ENCODE peak calls at places on chromosomes 4 and X, in five cellular contexts. One of them, this sample, is unnamed.

GRCh38 chr4:100948911-100949310 is 398.4 kb downstream of the PPP3CA start:
- DNase-seq in colonic mucosa: no peak
- DNase-seq in cardiac muscle cell: no peak
- DNase-seq in IMR-90: no peak
- DNase-seq in pancreas: no peak
- DNase-seq in this sample: no peak

GRCh38 chrX:9379697-9380551 is 84.9 kb upstream of the TBL1X start:
- DNase-seq in IMR-90: peak
- DNase-seq in colonic mucosa: peak
- DNase-seq in pancreas: no peak
- DNase-seq in cardiac muscle cell: peak
- DNase-seq in this sample: no peak

GRCh38 chrX:150361070-150361776 is 1.9 kb upstream of the MAMLD1 start:
- DNase-seq in IMR-90: peak
- DNase-seq in pancreas: peak
- DNase-seq in cardiac muscle cell: no peak
- DNase-seq in colonic mucosa: no peak
- DNase-seq in this sample: no peak

GRCh38 chr4:93764647-93765246 is 63.8 kb upstream of the ATOH1 start:
- DNase-seq in IMR-90: peak
- DNase-seq in pancreas: no peak
- DNase-seq in colonic mucosa: peak
- DNase-seq in cardiac muscle cell: peak
- DNase-seq in this sample: no peak

GRCh38 chr4:152949930-152950329 is 13.8 kb downstream of the FHDC1 start:
- DNase-seq in colonic mucosa: no peak
- DNase-seq in pancreas: no peak
- DNase-seq in IMR-90: no peak
- DNase-seq in cardiac muscle cell: no peak
- DNase-seq in this sample: no peak

GRCh38 chr4:19780871-19781270 is 470.8 kb upstream of the SLIT2 start:
- DNase-seq in colonic mucosa: no peak
- DNase-seq in cardiac muscle cell: no peak
- DNase-seq in pancreas: no peak
- DNase-seq in IMR-90: no peak
- DNase-seq in this sample: no peak

GRCh38 chr4:113332701-113333100 is 283.2 kb downstream of the ANK2 start:
- DNase-seq in pancreas: no peak
- DNase-seq in IMR-90: no peak
- DNase-seq in colonic mucosa: no peak
- DNase-seq in cardiac muscle cell: no peak
- DNase-seq in this sample: no peak

GRCh38 chr4:169818063-169818679 is 60.4 kb upstream of the HPF1 start:
- DNase-seq in colonic mucosa: no peak
- DNase-seq in IMR-90: no peak
- DNase-seq in cardiac muscle cell: no peak
- DNase-seq in pancreas: no peak
- DNase-seq in this sample: no peak

GRCh38 chr4:111228874-111229273 is 606.0 kb upstream of the PITX2 start:
- DNase-seq in colonic mucosa: no peak
- DNase-seq in pancreas: no peak
- DNase-seq in IMR-90: peak
- DNase-seq in cardiac muscle cell: no peak
- DNase-seq in this sample: no peak

GRCh38 chr4:6371271-6371670 is 101.1 kb downstream of the PPP2R2C start:
- DNase-seq in colonic mucosa: no peak
- DNase-seq in IMR-90: no peak
- DNase-seq in cardiac muscle cell: no peak
- DNase-seq in pancreas: peak
- DNase-seq in this sample: no peak

GRCh38 chrX:47940448-47940847 is 63.3 kb downstream of the ZNF182 start:
- DNase-seq in cardiac muscle cell: no peak
- DNase-seq in pancreas: no peak
- DNase-seq in colonic mucosa: no peak
- DNase-seq in IMR-90: no peak
- DNase-seq in this sample: no peak

GRCh38 chr4:6660430-6660829 is 19.9 kb downstream of the MRFAP1 start:
- DNase-seq in pancreas: no peak
- DNase-seq in colonic mucosa: no peak
- DNase-seq in IMR-90: no peak
- DNase-seq in cardiac muscle cell: peak
- DNase-seq in this sample: no peak

GRCh38 chrX:20128678-20129077 is 12.0 kb upstream of the MAP7D2 start:
- DNase-seq in IMR-90: no peak
- DNase-seq in colonic mucosa: no peak
- DNase-seq in pancreas: no peak
- DNase-seq in cardiac muscle cell: no peak
- DNase-seq in this sample: no peak

GRCh38 chr4:77044458-77045124 is 31.2 kb downstream of the CCNI start:
- DNase-seq in pancreas: no peak
- DNase-seq in cardiac muscle cell: peak
- DNase-seq in colonic mucosa: no peak
- DNase-seq in IMR-90: peak
- DNase-seq in this sample: no peak

DNA sequence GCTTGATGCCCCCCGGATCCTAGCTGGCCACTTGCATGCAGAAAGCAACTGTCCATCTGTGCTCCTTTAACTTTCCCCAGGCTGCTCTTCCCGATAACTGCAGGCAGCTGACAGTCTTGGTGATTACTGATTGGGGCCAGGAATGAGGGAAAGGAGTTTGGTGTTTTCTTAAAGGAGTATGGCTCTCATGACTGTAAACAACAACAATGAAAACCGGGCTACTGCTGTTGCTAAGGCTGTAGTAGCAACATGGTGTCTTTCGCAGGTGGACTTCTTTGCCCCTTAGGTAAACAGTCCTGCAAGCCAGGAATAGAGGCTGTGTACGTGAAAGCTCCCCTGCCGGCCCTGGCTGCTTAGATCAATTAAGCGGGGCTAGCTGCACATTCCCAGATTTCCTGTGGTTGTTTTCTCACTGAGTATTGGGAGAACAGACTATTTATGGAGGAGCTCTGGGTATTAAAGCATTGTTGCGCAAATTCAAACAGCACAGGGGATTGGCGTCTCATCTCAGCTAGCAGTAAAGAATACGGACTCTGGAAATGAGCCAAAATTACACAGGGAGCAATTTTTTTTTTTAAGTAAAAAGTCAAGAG is 61.5 kb upstream of the NAP1L5 start:
- DNase-seq in cardiac muscle cell: peak
- DNase-seq in colonic mucosa: no peak
- DNase-seq in pancreas: no peak
- DNase-seq in IMR-90: peak
- DNase-seq in this sample: no peak
- H3K4me3 ChIP-seq in cardiac muscle cell: no peak
- H3K4me3 ChIP-seq in colonic mucosa: no peak
- H3K4me3 ChIP-seq in pancreas: no peak
- H3K4me3 ChIP-seq in IMR-90: no peak
- H3K4me3 ChIP-seq in this sample: peak

GRCh38 chrX:17859609-17860178 is 1.4 kb downstream of the RAI2 start:
- DNase-seq in pancreas: peak
- DNase-seq in colonic mucosa: no peak
- DNase-seq in IMR-90: no peak
- DNase-seq in cardiac muscle cell: no peak
- DNase-seq in this sample: peak
- H3K4me3 ChIP-seq in pancreas: peak
- H3K4me3 ChIP-seq in colonic mucosa: peak
- H3K4me3 ChIP-seq in IMR-90: no peak
- H3K4me3 ChIP-seq in cardiac muscle cell: peak
- H3K4me3 ChIP-seq in this sample: peak

GRCh38 chrX:72131317-72132294 is at the start of gene RTL5:
- DNase-seq in IMR-90: peak
- DNase-seq in pancreas: peak
- DNase-seq in colonic mucosa: peak
- DNase-seq in cardiac muscle cell: peak
- DNase-seq in this sample: peak
- H3K4me3 ChIP-seq in IMR-90: peak
- H3K4me3 ChIP-seq in pancreas: peak
- H3K4me3 ChIP-seq in colonic mucosa: peak
- H3K4me3 ChIP-seq in cardiac muscle cell: peak
- H3K4me3 ChIP-seq in this sample: peak

DNA sequence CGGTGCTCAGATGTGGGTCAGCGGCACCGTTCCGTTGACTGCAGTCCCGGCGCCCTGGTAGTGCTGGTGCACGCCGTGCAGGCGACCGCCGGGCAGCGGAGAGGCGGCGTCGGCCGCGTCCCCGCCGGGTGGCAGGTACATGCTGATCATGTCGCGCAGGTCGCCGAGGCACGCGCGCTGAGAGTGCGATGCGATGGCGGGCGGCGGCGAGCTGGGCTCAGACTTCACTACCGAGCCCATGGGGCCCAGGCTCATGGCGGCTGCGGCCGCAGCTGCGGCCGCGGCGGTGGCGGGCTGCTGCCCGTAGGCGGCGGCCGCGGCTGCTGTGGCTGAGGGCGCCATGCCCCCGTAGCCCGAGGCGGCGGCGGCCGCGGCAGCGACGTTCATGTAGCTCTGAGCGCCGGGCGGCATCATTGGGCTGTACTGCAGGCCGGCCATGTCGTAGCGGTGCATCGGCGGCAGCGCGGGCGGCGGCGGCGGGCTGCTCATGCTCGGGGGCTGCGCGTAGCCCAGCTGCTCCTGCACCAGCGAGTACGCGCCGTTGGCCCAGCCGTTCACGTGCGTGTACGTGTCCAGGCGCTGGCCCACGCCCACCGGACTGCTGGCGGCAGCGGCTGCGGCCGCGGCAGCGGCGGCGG is 1.0 kb downstream of the SOX3 start:
- DNase-seq in cardiac muscle cell: peak
- DNase-seq in IMR-90: peak
- DNase-seq in pancreas: peak
- DNase-seq in colonic mucosa: no peak
- DNase-seq in this sample: no peak
- H3K4me3 ChIP-seq in cardiac muscle cell: peak
- H3K4me3 ChIP-seq in IMR-90: peak
- H3K4me3 ChIP-seq in pancreas: peak
- H3K4me3 ChIP-seq in colonic mucosa: no peak
- H3K4me3 ChIP-seq in this sample: peak

GRCh38 chr4:138655970-138656369 is 359.6 kb upstream of the NOCT start:
- DNase-seq in pancreas: no peak
- DNase-seq in colonic mucosa: no peak
- DNase-seq in IMR-90: no peak
- DNase-seq in cardiac muscle cell: no peak
- DNase-seq in this sample: no peak

GRCh38 chr4:138663883-138664282 is 351.7 kb upstream of the NOCT start:
- DNase-seq in IMR-90: peak
- DNase-seq in pancreas: no peak
- DNase-seq in colonic mucosa: no peak
- DNase-seq in cardiac muscle cell: no peak
- DNase-seq in this sample: no peak

GRCh38 chr4:138659640-138660325 is 355.8 kb upstream of the NOCT start:
- DNase-seq in cardiac muscle cell: no peak
- DNase-seq in pancreas: no peak
- DNase-seq in IMR-90: no peak
- DNase-seq in colonic mucosa: no peak
- DNase-seq in this sample: no peak

GRCh38 chr4:138659041-138659565 is 356.5 kb upstream of the NOCT start:
- DNase-seq in pancreas: no peak
- DNase-seq in cardiac muscle cell: no peak
- DNase-seq in IMR-90: no peak
- DNase-seq in colonic mucosa: no peak
- DNase-seq in this sample: no peak

DNA sequence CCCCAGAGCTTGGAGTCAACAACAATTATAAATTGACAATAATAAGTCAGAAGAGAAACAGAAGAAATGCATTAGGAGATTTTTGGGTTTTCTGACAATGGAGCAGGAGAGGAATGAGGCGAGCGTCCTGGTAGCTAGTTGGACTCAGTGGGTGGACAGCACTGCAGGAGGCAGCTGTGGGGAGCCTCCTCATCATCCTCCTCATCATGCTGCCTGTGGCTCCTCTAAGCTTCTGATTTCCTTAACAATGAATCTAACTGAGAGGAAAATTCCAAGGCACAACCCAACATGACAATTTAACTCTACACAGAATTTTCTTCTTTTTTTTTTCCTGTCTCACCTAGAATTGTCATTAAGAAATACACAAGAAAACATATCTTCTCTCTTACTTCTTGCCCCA is 357.1 kb upstream of the NOCT start:
- DNase-seq in pancreas: no peak
- DNase-seq in IMR-90: no peak
- DNase-seq in cardiac muscle cell: no peak
- DNase-seq in colonic mucosa: no peak
- DNase-seq in this sample: no peak
- H3K4me3 ChIP-seq in pancreas: no peak
- H3K4me3 ChIP-seq in IMR-90: no peak
- H3K4me3 ChIP-seq in cardiac muscle cell: no peak
- H3K4me3 ChIP-seq in colonic mucosa: no peak
- H3K4me3 ChIP-seq in this sample: no peak

DNA sequence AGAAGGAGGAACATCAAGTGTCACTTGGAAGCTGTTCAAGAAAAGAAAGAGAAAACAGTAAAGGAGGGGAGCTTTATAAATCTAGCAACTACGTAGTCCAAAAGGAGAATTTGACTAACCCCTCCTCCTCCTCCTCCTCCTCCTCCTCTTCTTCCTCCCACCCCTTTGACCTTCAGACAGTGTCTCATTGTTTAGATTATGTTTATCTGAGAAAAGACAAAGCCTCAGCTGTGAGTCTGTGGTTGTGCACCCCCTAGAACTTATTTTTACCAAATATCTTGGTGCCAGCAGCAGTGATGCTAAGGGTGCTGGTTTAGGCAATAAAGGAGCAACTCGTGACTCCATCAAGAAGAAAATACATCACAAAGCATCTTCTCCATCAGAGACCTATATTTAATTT is 68.9 kb upstream of the BMP2K start:
- DNase-seq in pancreas: no peak
- DNase-seq in cardiac muscle cell: no peak
- DNase-seq in IMR-90: no peak
- DNase-seq in colonic mucosa: no peak
- DNase-seq in this sample: no peak
- H3K4me3 ChIP-seq in pancreas: no peak
- H3K4me3 ChIP-seq in cardiac muscle cell: no peak
- H3K4me3 ChIP-seq in IMR-90: no peak
- H3K4me3 ChIP-seq in colonic mucosa: no peak
- H3K4me3 ChIP-seq in this sample: no peak

GRCh38 chr4:1199556-1200331 is 27.4 kb upstream of the SPON2 start:
- DNase-seq in pancreas: peak
- DNase-seq in cardiac muscle cell: no peak
- DNase-seq in IMR-90: no peak
- DNase-seq in colonic mucosa: peak
- DNase-seq in this sample: peak
- H3K4me3 ChIP-seq in pancreas: no peak
- H3K4me3 ChIP-seq in cardiac muscle cell: no peak
- H3K4me3 ChIP-seq in IMR-90: no peak
- H3K4me3 ChIP-seq in colonic mucosa: no peak
- H3K4me3 ChIP-seq in this sample: peak

DNA sequence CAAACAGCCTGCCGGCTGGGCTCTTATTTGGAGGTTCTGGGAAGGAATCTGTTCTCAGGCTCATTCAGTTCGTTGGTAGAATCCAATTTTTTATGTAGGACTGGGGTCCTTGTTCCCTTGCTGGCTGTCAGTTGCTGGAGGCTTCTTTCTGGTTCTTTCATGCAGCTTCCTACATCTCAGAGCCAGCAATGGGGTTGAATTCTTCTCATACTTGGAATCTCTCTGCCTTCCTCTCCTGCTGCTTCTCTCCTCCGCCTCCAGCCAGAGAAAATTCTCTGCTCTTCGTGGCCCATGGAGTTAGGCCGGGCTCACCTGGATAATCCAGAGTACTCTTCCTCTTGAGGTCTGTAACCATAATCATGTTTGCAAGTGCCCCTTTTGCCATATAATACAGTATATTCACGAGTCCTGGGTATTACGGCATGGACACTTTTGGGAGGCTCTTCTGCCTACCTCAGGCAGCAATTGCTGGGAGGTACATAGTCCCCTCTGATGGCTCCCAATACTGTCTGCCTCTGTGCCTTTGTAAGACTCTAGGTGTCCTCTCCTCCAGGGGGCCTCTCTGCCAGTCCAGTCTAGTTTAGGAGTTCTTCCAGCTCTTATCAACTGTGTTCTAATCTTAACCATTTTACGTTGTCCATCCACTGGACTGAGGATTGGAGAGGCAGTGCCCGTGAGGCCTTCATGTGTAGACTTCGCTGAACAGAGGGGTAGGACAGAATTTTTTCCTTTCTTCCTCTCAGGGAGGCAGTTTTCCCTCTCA is 2.2 kb downstream of the TRMT44 start:
- DNase-seq in pancreas: no peak
- DNase-seq in IMR-90: no peak
- DNase-seq in cardiac muscle cell: no peak
- DNase-seq in colonic mucosa: no peak
- DNase-seq in this sample: no peak
- H3K4me3 ChIP-seq in pancreas: peak
- H3K4me3 ChIP-seq in IMR-90: no peak
- H3K4me3 ChIP-seq in cardiac muscle cell: peak
- H3K4me3 ChIP-seq in colonic mucosa: no peak
- H3K4me3 ChIP-seq in this sample: peak

This sample was measured in stomach.